ENCODE peak calls at places on chromosomes 6 and 20, in five cellular contexts. W is stimulated activated CD8-positive, alpha-beta memory T cell treated with anti-CD3 and anti-CD28 coated beads, Interleukin-15, amount 100 ng/mL, for 24 hours; P is HTR-8/SVneo; M is psoas muscle; K is activated naive CD4-positive, alpha-beta T cell. D is an unnamed sample.

GRCh38 chr6:31037692-31038091 is 27.4 kb downstream of the MUC22 start:
- DNase-seq in W (no peak), P (peak), M (no peak), K (no peak), D (no peak)

GRCh38 chr6:82957171-82957894 is 108.3 kb downstream of the UBE3D start:
- DNase-seq in W (no peak), P (no peak), M (no peak), K (no peak), D (no peak)

GRCh38 chr6:106628658-106629102 is 618 bp downstream of the RTN4IP1 start:
- DNase-seq in W (no peak), P (no peak), M (no peak), K (no peak), D (no peak)

GRCh38 chr20:62168061-62168460 is 14.8 kb upstream of the MTG2 start:
- DNase-seq in W (no peak), P (no peak), M (no peak), K (no peak), D (no peak)

GRCh38 chr6:5713519-5713918 is 293.2 kb downstream of the NRN1 start:
- DNase-seq in W (no peak), P (no peak), M (no peak), K (no peak), D (no peak)

GRCh38 chr20:1465470-1466210 is 1.0 kb downstream of the NSFL1C start:
- DNase-seq in W (no peak), P (no peak), M (no peak), K (no peak), D (no peak)

GRCh38 chr6:144263786-144264185 is 21.3 kb upstream of the UTRN start:
- DNase-seq in W (no peak), P (no peak), M (no peak), K (no peak), D (no peak)

GRCh38 chr6:82690283-82690682 is 326.7 kb downstream of the TPBG start:
- DNase-seq in W (no peak), P (no peak), M (no peak), K (no peak), D (no peak)

GRCh38 chr6:40160826-40161225 is 226.6 kb upstream of the MOCS1 start:
- DNase-seq in W (no peak), P (no peak), M (no peak), K (no peak), D (no peak)

D was measured in T-helper 9 cell.